ENCODE peak calls at places on chromosomes 4 and X, in six cellular contexts. Q is dorsolateral prefrontal cortex; Z is lung; L is pancreas; J is CD4-positive, alpha-beta T cell; T is left lung. G is an unnamed sample.

GRCh38 chr4:101265816-101266172 is 81.5 kb downstream of the PPP3CA start:
- DNase-seq in Q (no peak), Z (no peak), L (no peak), J (no peak), T (no peak), G (no peak)

GRCh38 chr4:41095973-41096372 is 118.4 kb downstream of the APBB2 start:
- DNase-seq in Q (no peak), Z (no peak), L (no peak), J (no peak), T (no peak), G (peak)

GRCh38 chrX:16140448-16140847 is 17.1 kb downstream of the GRPR start:
- DNase-seq in Q (no peak), Z (no peak), L (no peak), J (no peak), T (no peak), G (no peak)

GRCh38 chrX:141989802-141990201 is 86.1 kb downstream of the MAGEC1 start:
- DNase-seq in Q (no peak), Z (no peak), L (no peak), J (no peak), T (no peak), G (peak)

GRCh38 chrX:40094041-40094899 is 3.5 kb downstream of the BCOR start:
- DNase-seq in Q (no peak), Z (no peak), L (no peak), J (peak), T (peak), G (peak)

GRCh38 chr4:98448923-98449322 is 187.7 kb downstream of the RAP1GDS1 start:
- DNase-seq in Q (no peak), Z (no peak), L (no peak), J (no peak), T (no peak), G (no peak)

GRCh38 chr4:16293205-16293860 is 67.1 kb upstream of the TAPT1 start:
- DNase-seq in Q (no peak), Z (no peak), L (no peak), J (no peak), T (no peak), G (no peak)

GRCh38 chr4:84568496-84568895 is 14.4 kb upstream of the CDS1 start:
- DNase-seq in Q (no peak), Z (no peak), L (no peak), J (no peak), T (no peak), G (no peak)

GRCh38 chr4:80423553-80424224 is 88.2 kb downstream of the CFAP299 start:
- DNase-seq in Q (no peak), Z (no peak), L (no peak), J (no peak), T (no peak), G (no peak)

GRCh38 chrX:154655786-154656185 is 2.4 kb upstream of the CTAG2 start:
- DNase-seq in Q (no peak), Z (no peak), L (no peak), J (no peak), T (no peak), G (no peak)

GRCh38 chr4:22014222-22014741 is 65.7 kb upstream of the KCNIP4 start:
- DNase-seq in Q (no peak), Z (no peak), L (no peak), J (no peak), T (no peak), G (no peak)

GRCh38 chrX:95974885-95975284 is 709.8 kb upstream of the DIAPH2 start:
- DNase-seq in Q (no peak), Z (no peak), L (no peak), J (no peak), T (no peak), G (no peak)

GRCh38 chrX:37922926-37923325 is 75.6 kb upstream of the DYNLT3 start:
- DNase-seq in Q (no peak), Z (no peak), L (no peak), J (no peak), T (no peak), G (no peak)

GRCh38 chrX:37926700-37927099 is 79.3 kb upstream of the DYNLT3 start:
- DNase-seq in Q (no peak), Z (no peak), L (no peak), J (no peak), T (no peak), G (peak)

GRCh38 chrX:37918168-37918567 is 70.8 kb upstream of the DYNLT3 start:
- DNase-seq in Q (no peak), Z (no peak), L (no peak), J (no peak), T (no peak), G (no peak)

GRCh38 chrX:37918703-37919102 is 71.3 kb upstream of the DYNLT3 start:
- DNase-seq in Q (no peak), Z (no peak), L (no peak), J (no peak), T (no peak), G (no peak)

DNA sequence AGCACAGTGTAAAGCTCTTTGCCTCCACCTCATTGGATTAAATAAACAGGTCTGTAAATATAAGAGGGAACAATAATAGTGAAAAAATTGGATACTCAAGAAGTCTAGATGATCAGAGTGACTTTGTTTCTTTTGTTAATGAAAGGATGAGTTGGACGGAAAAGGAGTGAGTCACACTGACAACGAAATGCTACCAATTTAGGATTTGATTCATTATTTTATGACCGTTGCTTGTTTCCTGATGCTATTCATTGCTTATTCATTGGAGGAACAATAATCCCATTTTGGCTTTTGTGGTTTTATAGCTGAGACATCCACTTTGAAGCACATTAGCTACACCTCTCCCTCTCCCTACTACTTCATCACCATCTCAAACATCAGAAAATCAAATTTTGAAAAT is 74.4 kb upstream of the DYNLT3 start:
- DNase-seq in Q (no peak), Z (no peak), L (no peak), J (no peak), T (no peak), G (no peak)
- H3K27ac ChIP-seq in Q (no peak), Z (no peak), L (no peak), J (no peak), T (no peak), G (no peak)

GRCh38 chrX:31147175-31147574 is 75.3 kb upstream of the FTHL17 start:
- DNase-seq in Q (no peak), Z (no peak), L (no peak), J (no peak), T (no peak), G (no peak)
- H3K27ac ChIP-seq in Q (no peak), Z (no peak), L (no peak), J (no peak), T (no peak), G (no peak)

GRCh38 chrX:48917139-48917980 is 1.5 kb downstream of the PIM2 start:
- DNase-seq in Q (peak), Z (peak), L (peak), J (peak), T (peak), G (peak)

GRCh38 chrX:48919947-48920712 is 1.3 kb upstream of the PIM2 start:
- DNase-seq in Q (no peak), Z (no peak), L (no peak), J (no peak), T (no peak), G (no peak)

GRCh38 chrX:48919360-48919821 is 567 bp upstream of the PIM2 start:
- DNase-seq in Q (no peak), Z (no peak), L (no peak), J (peak), T (no peak), G (no peak)

GRCh38 chrX:48918644-48919340 is at the start of gene PIM2:
- DNase-seq in Q (peak), Z (peak), L (peak), J (peak), T (peak), G (peak)

DNA sequence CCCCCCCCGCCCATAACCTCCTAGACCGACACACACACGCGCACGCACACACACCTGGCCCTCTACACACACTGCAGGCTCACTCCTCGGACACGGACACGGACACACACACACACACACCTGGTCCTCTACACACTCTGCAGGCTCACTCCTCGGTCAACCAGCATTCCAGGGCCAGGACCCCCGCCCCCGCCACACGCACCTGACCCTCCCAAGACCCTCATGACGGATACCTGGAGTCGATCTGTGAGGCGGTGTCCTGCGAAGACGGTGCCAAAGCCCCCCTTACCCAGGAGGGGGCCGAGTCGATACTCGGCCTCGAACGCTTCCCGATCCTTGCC is 551 bp downstream of the PIM2 start:
- DNase-seq in Q (no peak), Z (no peak), L (peak), J (no peak), T (no peak), G (no peak)
- H3K27ac ChIP-seq in Q (peak), Z (peak), L (peak), J (peak), T (peak), G (no peak)

GRCh38 chrX:88977835-88978234 is 230.8 kb downstream of the CPXCR1 start:
- DNase-seq in Q (no peak), Z (no peak), L (no peak), J (no peak), T (no peak), G (no peak)
- H3K27ac ChIP-seq in Q (no peak), Z (no peak), L (no peak), J (no peak), T (no peak), G (no peak)

G was measured in trophoblast cell.